ENCODE peak calls at places on chromosomes 2 and 18, in seven cellular contexts. B is CD8-positive, alpha-beta T cell; C is aorta; Y is tibial nerve; V is NT2/D1; H is tibial artery; P is IMR-90. A is an unnamed sample.
A peak's percentile ranks its signal among the peaks of the same experiment; 100 is the strongest.

GRCh38 chr2:231393149-231394131 is 2.1 kb upstream of the B3GNT7 start:
- DNase-seq in B (peak; percentile 32), P (no peak), C (no peak), H (no peak), Y (no peak), V (no peak), A (no peak)

GRCh38 chr2:100744589-100744988 is 75.3 kb upstream of the NPAS2 start:
- DNase-seq in P (peak; percentile 65), B (no peak), V (no peak), H (no peak), Y (no peak), C (no peak), A (no peak)

GRCh38 chr18:25686960-25687520 is 335.1 kb upstream of the ZNF521 start:
- DNase-seq in Y (no peak), P (peak; percentile 19), B (no peak), C (no peak), H (no peak), V (no peak), A (no peak)

GRCh38 chr2:47501374-47502200 is 98.6 kb downstream of the MSH2 start:
- DNase-seq in Y (no peak), C (no peak), B (no peak), P (peak; percentile 37), V (no peak), H (no peak), A (no peak)

GRCh38 chr2:200483729-200484198 is 26.1 kb downstream of the KCTD18 start:
- DNase-seq in C (no peak), Y (no peak), P (peak; percentile 25), B (no peak), H (no peak), V (peak; percentile 62), A (peak; percentile 65)

GRCh38 chr2:223860809-223861738 is 23.7 kb upstream of the AP1S3 start:
- DNase-seq in H (no peak), V (no peak), B (no peak), P (peak; percentile 77), C (no peak), Y (no peak), A (no peak)

GRCh38 chr2:238952261-238952924 is 104.5 kb downstream of the TWIST2 start:
- DNase-seq in C (no peak), Y (no peak), H (no peak), B (no peak), P (peak; percentile 41), V (no peak), A (no peak)

GRCh38 chr18:80252136-80252535 is 4.8 kb upstream of the PARD6G start:
- DNase-seq in V (no peak), B (no peak), C (no peak), H (no peak), Y (no peak), P (peak; percentile 74), A (no peak)

GRCh38 chr2:239223029-239223329 is 177.8 kb downstream of the HDAC4 start:
- DNase-seq in Y (no peak), C (no peak), H (no peak), P (peak; percentile 78), B (no peak), V (no peak), A (no peak)

GRCh38 chr2:53786371-53787254 is at the start of the genes ASB3 and ERLEC1:
- DNase-seq in Y (peak; percentile 76), V (peak; percentile 92), P (peak; percentile 85), B (peak; percentile 92), C (peak; percentile 97), H (peak; percentile 85), A (peak; percentile 95)

GRCh38 chr2:28164280-28164801 is 228.3 kb upstream of the FOSL2 start:
- DNase-seq in H (no peak), C (no peak), P (peak; percentile 64), Y (no peak), V (no peak), B (no peak), A (no peak)

GRCh38 chr18:79819951-79820351 is 22.2 kb downstream of the KCNG2 start:
- DNase-seq in B (no peak), H (peak; percentile 58), Y (no peak), V (no peak), P (no peak), C (peak; percentile 42), A (no peak)

GRCh38 chr2:169362346-169363026 is at the start of gene LRP2:
- DNase-seq in C (peak; percentile 71), P (no peak), B (peak; percentile 43), Y (no peak), V (no peak), H (no peak), A (peak; percentile 52)

GRCh38 chr2:129296401-129297343 is 682.8 kb upstream of the RAB6C start:
- DNase-seq in Y (peak; percentile 16), B (no peak), V (no peak), P (no peak), H (peak; percentile 52), C (no peak), A (no peak)

GRCh38 chr2:85458611-85459563 is 40.4 kb downstream of the SH2D6 start:
- DNase-seq in V (peak; percentile 62), B (no peak), Y (no peak), P (no peak), C (no peak), H (no peak), A (no peak)

GRCh38 chr2:29747786-29748470 is 173.5 kb downstream of the ALK start:
- DNase-seq in C (no peak), Y (no peak), V (no peak), H (no peak), P (peak; percentile 93), B (no peak), A (no peak)

GRCh38 chr2:7269244-7269643 is 352.0 kb downstream of the RNF144A start:
- DNase-seq in B (no peak), P (no peak), H (no peak), Y (no peak), C (no peak), V (no peak), A (no peak)

GRCh38 chr18:24490545-24490944 is 30.1 kb downstream of the HRH4 start:
- DNase-seq in H (no peak), B (no peak), P (peak; percentile 9), Y (no peak), V (no peak), C (no peak), A (no peak)

GRCh38 chr2:56191617-56192016 is 7.8 kb downstream of the CCDC85A start:
- DNase-seq in C (no peak), V (no peak), H (no peak), P (peak; percentile 4), B (no peak), Y (no peak), A (no peak)

GRCh38 chr2:240566203-240567136 is 1.8 kb upstream of the RNPEPL1 start:
- DNase-seq in V (peak; percentile 49), C (peak; percentile 97), H (peak; percentile 94), Y (peak; percentile 88), P (peak; percentile 70), B (peak; percentile 96), A (peak; percentile 97)

GRCh38 chr2:187875271-187875670 is 321.0 kb upstream of the TFPI start:
- DNase-seq in Y (no peak), B (no peak), C (no peak), P (no peak), V (no peak), H (no peak), A (no peak)

GRCh38 chr18:55290898-55291297 is 297.1 kb downstream of the TCF4 start:
- DNase-seq in V (no peak), H (no peak), B (no peak), C (no peak), Y (no peak), P (peak; percentile 29), A (no peak)

DNA sequence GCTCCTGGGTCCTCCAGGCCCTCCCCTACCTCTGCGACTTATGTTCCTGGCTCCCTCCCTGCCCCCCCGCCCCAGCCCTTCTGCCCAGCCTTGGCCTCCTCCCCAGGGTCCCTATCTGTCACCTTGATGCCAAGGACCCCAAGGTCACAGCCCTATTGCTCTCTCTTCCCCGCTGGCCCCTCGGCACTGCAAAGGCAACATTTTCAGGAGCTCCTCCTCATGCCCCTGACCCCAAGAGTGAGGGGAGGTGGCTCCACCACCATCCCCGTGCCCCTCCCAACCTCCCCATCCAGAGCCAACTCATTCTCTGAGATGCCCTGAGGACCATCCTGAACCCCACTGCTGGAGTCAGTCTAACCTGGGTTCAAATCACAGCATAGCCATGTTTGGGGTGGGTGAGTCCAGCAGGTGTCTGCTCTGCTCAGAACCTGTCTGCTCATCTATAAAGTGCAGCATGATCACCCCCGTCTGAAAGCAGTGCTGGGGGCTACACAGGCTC is 11.7 kb downstream of the LIMS2 start:
- DNase-seq in B (no peak), P (no peak), V (no peak), Y (no peak), C (peak; percentile 51), H (no peak), A (no peak)
- H3K4me3 ChIP-seq in B (no peak overlapping the region), P (no peak overlapping the region), V (no peak overlapping the region), Y (peak overlapping the region; percentile 50), C (peak overlapping the region; percentile 21), H (peak overlapping the region; percentile 52), A (no peak overlapping the region)

GRCh38 chr2:197234792-197235191 is 75.8 kb downstream of the ANKRD44 start:
- DNase-seq in P (no peak), Y (no peak), C (no peak), H (no peak), B (no peak), V (peak; percentile 9), A (no peak)

GRCh38 chr2:197236159-197236558 is 74.4 kb downstream of the ANKRD44 start:
- DNase-seq in C (no peak), B (no peak), V (no peak), H (no peak), P (no peak), Y (no peak), A (no peak)

GRCh38 chr2:197236816-197237215 is 73.8 kb downstream of the ANKRD44 start:
- DNase-seq in C (no peak), B (no peak), V (no peak), P (no peak), Y (no peak), H (no peak), A (peak; percentile 8)

GRCh38 chr2:197232010-197232409 is 78.6 kb downstream of the ANKRD44 start:
- DNase-seq in V (no peak), B (peak; percentile 33), C (no peak), P (no peak), H (no peak), Y (no peak), A (no peak)

DNA sequence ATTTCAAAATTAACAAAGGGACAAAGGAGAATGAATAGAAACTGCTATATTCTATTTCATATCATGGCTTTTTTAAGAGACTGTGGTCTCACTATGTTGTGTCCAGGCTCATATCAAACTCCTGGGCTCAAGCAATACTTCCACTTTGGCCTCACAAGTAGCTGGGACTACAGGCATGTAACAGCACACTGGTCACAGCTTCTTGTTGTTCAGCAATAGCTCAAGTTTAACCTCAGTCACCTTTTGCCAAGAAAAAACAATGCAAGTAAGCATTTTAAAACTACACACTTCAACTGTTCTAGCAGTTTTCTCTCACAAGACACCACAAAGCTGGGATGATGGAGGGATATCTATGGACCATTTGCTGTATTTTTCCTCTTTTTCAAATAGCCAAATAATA is 77.1 kb downstream of the ANKRD44 start:
- DNase-seq in V (no peak), H (no peak), P (no peak), B (no peak), C (no peak), Y (no peak), A (no peak)
- H3K4me1 ChIP-seq in V (no peaks in the 10 kb centered on the region), H (peaks cover 25% of the 10 kb centered on the region), P (peaks cover 3% of the 10 kb centered on the region), B (peaks cover 93% of the 10 kb centered on the region), C (peaks cover 7% of the 10 kb centered on the region), Y (no peaks in the 10 kb centered on the region), A (no peaks in the 10 kb centered on the region)

GRCh38 chr2:19543271-19544019 is 185.0 kb upstream of the OSR1 start:
- DNase-seq in V (no peak), B (no peak), P (peak; percentile 26), H (no peak), Y (no peak), C (no peak), A (no peak)
- H3K27me3 ChIP-seq in V (no peaks in the 10 kb centered on the region), B (no peaks in the 10 kb centered on the region), P (no peaks in the 10 kb centered on the region), H (no peaks in the 10 kb centered on the region), Y (no peaks in the 10 kb centered on the region), C (no peaks in the 10 kb centered on the region), A (no peaks in the 10 kb centered on the region)

GRCh38 chr18:35179906-35180305 is 60.9 kb upstream of the ZNF397 start:
- DNase-seq in B (no peak), C (no peak), V (no peak), Y (no peak), P (no peak), H (no peak), A (no peak)
- H3K4me3 ChIP-seq in B (no peak overlapping the region), C (no peak overlapping the region), V (no peak overlapping the region), Y (no peak overlapping the region), P (no peak overlapping the region), H (no peak overlapping the region), A (no peak overlapping the region)